ENCODE peak calls at places on chromosomes 7 and 10, in nine cellular contexts. One of them, this sample, is unnamed.

GRCh38 chr10:49735161-49735560 is 27.0 kb downstream of the OGDHL start:
- DNase-seq in cardiac muscle cell: no peak
- DNase-seq in heart left ventricle: no peak
- DNase-seq in OCI-LY7: no peak
- DNase-seq in AG04450: no peak
- DNase-seq in epithelial cell of esophagus: no peak
- DNase-seq in cardiac fibroblast: no peak
- DNase-seq in GM12865: no peak
- DNase-seq in NB4: no peak
- DNase-seq in this sample: no peak

GRCh38 chr10:72455889-72456588 is 101.3 kb upstream of the DNAJB12 start:
- DNase-seq in cardiac muscle cell: peak
- DNase-seq in cardiac fibroblast: peak
- DNase-seq in epithelial cell of esophagus: peak
- DNase-seq in AG04450: no peak
- DNase-seq in NB4: peak
- DNase-seq in OCI-LY7: no peak
- DNase-seq in GM12865: no peak
- DNase-seq in heart left ventricle: no peak
- DNase-seq in this sample: peak

GRCh38 chr10:100651916-100652315 is 93.5 kb upstream of the PAX2 start:
- DNase-seq in cardiac fibroblast: no peak
- DNase-seq in GM12865: no peak
- DNase-seq in cardiac muscle cell: no peak
- DNase-seq in OCI-LY7: no peak
- DNase-seq in epithelial cell of esophagus: no peak
- DNase-seq in AG04450: no peak
- DNase-seq in heart left ventricle: no peak
- DNase-seq in NB4: no peak
- DNase-seq in this sample: no peak

GRCh38 chr10:8260645-8261044 is 206.2 kb downstream of the GATA3 start:
- DNase-seq in cardiac fibroblast: no peak
- DNase-seq in NB4: no peak
- DNase-seq in AG04450: no peak
- DNase-seq in OCI-LY7: no peak
- DNase-seq in heart left ventricle: no peak
- DNase-seq in GM12865: no peak
- DNase-seq in cardiac muscle cell: no peak
- DNase-seq in epithelial cell of esophagus: no peak
- DNase-seq in this sample: no peak

GRCh38 chr7:12161146-12161545 is 49.9 kb upstream of the TMEM106B start:
- DNase-seq in AG04450: no peak
- DNase-seq in epithelial cell of esophagus: no peak
- DNase-seq in cardiac fibroblast: no peak
- DNase-seq in heart left ventricle: no peak
- DNase-seq in OCI-LY7: no peak
- DNase-seq in NB4: no peak
- DNase-seq in cardiac muscle cell: no peak
- DNase-seq in GM12865: no peak
- DNase-seq in this sample: no peak

GRCh38 chr10:129658673-129659072 is 191.6 kb downstream of the MGMT start:
- DNase-seq in cardiac muscle cell: peak
- DNase-seq in cardiac fibroblast: no peak
- DNase-seq in AG04450: no peak
- DNase-seq in heart left ventricle: no peak
- DNase-seq in NB4: peak
- DNase-seq in epithelial cell of esophagus: no peak
- DNase-seq in GM12865: peak
- DNase-seq in OCI-LY7: peak
- DNase-seq in this sample: no peak

GRCh38 chr10:6737758-6738463 is 157.8 kb upstream of the PRKCQ start:
- DNase-seq in cardiac muscle cell: no peak
- DNase-seq in epithelial cell of esophagus: peak
- DNase-seq in OCI-LY7: no peak
- DNase-seq in NB4: no peak
- DNase-seq in AG04450: no peak
- DNase-seq in GM12865: no peak
- DNase-seq in cardiac fibroblast: peak
- DNase-seq in heart left ventricle: no peak
- DNase-seq in this sample: peak

GRCh38 chr10:131249238-131249956 is 62.1 kb downstream of the TCERG1L start:
- DNase-seq in heart left ventricle: no peak
- DNase-seq in GM12865: no peak
- DNase-seq in OCI-LY7: no peak
- DNase-seq in epithelial cell of esophagus: no peak
- DNase-seq in AG04450: no peak
- DNase-seq in cardiac muscle cell: no peak
- DNase-seq in cardiac fibroblast: no peak
- DNase-seq in NB4: no peak
- DNase-seq in this sample: no peak

GRCh38 chr7:108586274-108586710 is 16.6 kb downstream of the DNAJB9 start:
- DNase-seq in epithelial cell of esophagus: no peak
- DNase-seq in NB4: no peak
- DNase-seq in cardiac muscle cell: no peak
- DNase-seq in heart left ventricle: no peak
- DNase-seq in OCI-LY7: no peak
- DNase-seq in GM12865: no peak
- DNase-seq in cardiac fibroblast: no peak
- DNase-seq in AG04450: no peak
- DNase-seq in this sample: no peak

GRCh38 chr7:142383826-142384507 is 126.1 kb upstream of the PRSS58 start:
- DNase-seq in epithelial cell of esophagus: no peak
- DNase-seq in NB4: peak
- DNase-seq in cardiac muscle cell: no peak
- DNase-seq in AG04450: no peak
- DNase-seq in heart left ventricle: no peak
- DNase-seq in GM12865: no peak
- DNase-seq in cardiac fibroblast: no peak
- DNase-seq in OCI-LY7: no peak
- DNase-seq in this sample: no peak

GRCh38 chr7:130473877-130474276 is 18.0 kb upstream of the MEST start:
- DNase-seq in OCI-LY7: no peak
- DNase-seq in AG04450: no peak
- DNase-seq in cardiac fibroblast: no peak
- DNase-seq in GM12865: no peak
- DNase-seq in epithelial cell of esophagus: no peak
- DNase-seq in NB4: no peak
- DNase-seq in cardiac muscle cell: no peak
- DNase-seq in heart left ventricle: no peak
- DNase-seq in this sample: no peak

GRCh38 chr10:78870458-78870857 is 198.3 kb upstream of the ZMIZ1 start:
- DNase-seq in NB4: no peak
- DNase-seq in GM12865: no peak
- DNase-seq in epithelial cell of esophagus: no peak
- DNase-seq in OCI-LY7: no peak
- DNase-seq in AG04450: no peak
- DNase-seq in cardiac muscle cell: no peak
- DNase-seq in cardiac fibroblast: no peak
- DNase-seq in heart left ventricle: no peak
- DNase-seq in this sample: no peak

GRCh38 chr10:112294169-112294568 is 11.0 kb downstream of the TECTB start:
- DNase-seq in GM12865: no peak
- DNase-seq in cardiac fibroblast: no peak
- DNase-seq in cardiac muscle cell: no peak
- DNase-seq in NB4: no peak
- DNase-seq in epithelial cell of esophagus: no peak
- DNase-seq in OCI-LY7: no peak
- DNase-seq in heart left ventricle: no peak
- DNase-seq in AG04450: no peak
- DNase-seq in this sample: no peak

GRCh38 chr10:106424981-106425380 is 739.5 kb downstream of the SORCS1 start:
- DNase-seq in cardiac muscle cell: no peak
- DNase-seq in GM12865: no peak
- DNase-seq in NB4: no peak
- DNase-seq in OCI-LY7: no peak
- DNase-seq in epithelial cell of esophagus: peak
- DNase-seq in heart left ventricle: no peak
- DNase-seq in cardiac fibroblast: peak
- DNase-seq in AG04450: no peak
- DNase-seq in this sample: peak

GRCh38 chr7:100132126-100132525 is 5.4 kb downstream of the MBLAC1 start:
- DNase-seq in heart left ventricle: no peak
- DNase-seq in cardiac muscle cell: no peak
- DNase-seq in AG04450: no peak
- DNase-seq in GM12865: no peak
- DNase-seq in OCI-LY7: no peak
- DNase-seq in NB4: no peak
- DNase-seq in cardiac fibroblast: no peak
- DNase-seq in epithelial cell of esophagus: no peak
- DNase-seq in this sample: no peak

GRCh38 chr10:21750424-21750823 is 216.4 kb downstream of the MLLT10 start:
- DNase-seq in cardiac fibroblast: no peak
- DNase-seq in cardiac muscle cell: no peak
- DNase-seq in OCI-LY7: no peak
- DNase-seq in NB4: no peak
- DNase-seq in AG04450: no peak
- DNase-seq in GM12865: no peak
- DNase-seq in heart left ventricle: no peak
- DNase-seq in epithelial cell of esophagus: no peak
- DNase-seq in this sample: no peak

DNA sequence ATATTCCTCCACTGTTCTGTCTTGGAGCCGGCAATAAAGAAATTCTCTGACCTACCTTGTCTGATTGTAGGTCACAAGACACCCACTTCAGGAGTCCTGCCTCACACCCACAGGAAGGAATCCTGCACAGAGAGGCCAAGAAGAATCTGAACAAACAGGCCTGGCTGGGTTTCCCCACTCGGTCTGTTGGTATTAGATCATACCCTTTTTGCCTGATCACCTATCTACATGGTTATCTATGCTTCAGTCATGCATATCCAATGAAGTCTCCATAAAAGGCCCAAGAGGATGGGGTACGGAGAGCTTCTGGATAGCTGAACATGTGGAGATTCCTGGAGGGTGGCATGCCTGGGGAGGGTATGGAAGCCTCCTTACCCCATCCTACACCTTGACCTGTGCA is 12.3 kb downstream of the OGDH start:
- DNase-seq in GM12865: peak
- DNase-seq in epithelial cell of esophagus: peak
- DNase-seq in NB4: no peak
- DNase-seq in cardiac fibroblast: no peak
- DNase-seq in cardiac muscle cell: no peak
- DNase-seq in heart left ventricle: no peak
- DNase-seq in AG04450: no peak
- DNase-seq in OCI-LY7: no peak
- DNase-seq in this sample: no peak
- H3K4me3 ChIP-seq in GM12865: peak
- H3K4me3 ChIP-seq in epithelial cell of esophagus: peak
- H3K4me3 ChIP-seq in NB4: no peak
- H3K4me3 ChIP-seq in cardiac fibroblast: no peak
- H3K4me3 ChIP-seq in cardiac muscle cell: no peak
- H3K4me3 ChIP-seq in heart left ventricle: no peak
- H3K4me3 ChIP-seq in AG04450: no peak
- H3K4me3 ChIP-seq in OCI-LY7: no peak
- H3K4me3 ChIP-seq in this sample: no peak

GRCh38 chr10:62805139-62806092 is 896 bp downstream of the ADO start:
- DNase-seq in GM12865: peak
- DNase-seq in heart left ventricle: peak
- DNase-seq in AG04450: no peak
- DNase-seq in OCI-LY7: peak
- DNase-seq in NB4: peak
- DNase-seq in cardiac muscle cell: peak
- DNase-seq in epithelial cell of esophagus: peak
- DNase-seq in cardiac fibroblast: peak
- DNase-seq in this sample: no peak
- H3K4me3 ChIP-seq in GM12865: peak
- H3K4me3 ChIP-seq in heart left ventricle: peak
- H3K4me3 ChIP-seq in AG04450: peak
- H3K4me3 ChIP-seq in OCI-LY7: peak
- H3K4me3 ChIP-seq in NB4: peak
- H3K4me3 ChIP-seq in cardiac muscle cell: peak
- H3K4me3 ChIP-seq in epithelial cell of esophagus: peak
- H3K4me3 ChIP-seq in cardiac fibroblast: peak
- H3K4me3 ChIP-seq in this sample: peak

GRCh38 chr10:103455235-103455634 is 3.1 kb upstream of the CALHM2 start:
- DNase-seq in epithelial cell of esophagus: no peak
- DNase-seq in GM12865: no peak
- DNase-seq in cardiac muscle cell: no peak
- DNase-seq in cardiac fibroblast: no peak
- DNase-seq in AG04450: no peak
- DNase-seq in heart left ventricle: no peak
- DNase-seq in OCI-LY7: no peak
- DNase-seq in NB4: no peak
- DNase-seq in this sample: no peak

GRCh38 chr10:103451871-103452713 is at the start of gene CALHM2:
- DNase-seq in epithelial cell of esophagus: peak
- DNase-seq in OCI-LY7: no peak
- DNase-seq in AG04450: no peak
- DNase-seq in GM12865: peak
- DNase-seq in cardiac fibroblast: peak
- DNase-seq in NB4: no peak
- DNase-seq in cardiac muscle cell: peak
- DNase-seq in heart left ventricle: peak
- DNase-seq in this sample: no peak

GRCh38 chr10:103451091-103451801 is 924 bp downstream of the CALHM2 start:
- DNase-seq in AG04450: no peak
- DNase-seq in cardiac fibroblast: peak
- DNase-seq in NB4: no peak
- DNase-seq in OCI-LY7: no peak
- DNase-seq in heart left ventricle: peak
- DNase-seq in cardiac muscle cell: no peak
- DNase-seq in epithelial cell of esophagus: peak
- DNase-seq in GM12865: no peak
- DNase-seq in this sample: no peak

GRCh38 chr10:103454026-103454425 is 1.9 kb upstream of the CALHM2 start:
- DNase-seq in epithelial cell of esophagus: no peak
- DNase-seq in heart left ventricle: no peak
- DNase-seq in NB4: no peak
- DNase-seq in cardiac fibroblast: no peak
- DNase-seq in cardiac muscle cell: no peak
- DNase-seq in OCI-LY7: no peak
- DNase-seq in AG04450: no peak
- DNase-seq in GM12865: no peak
- DNase-seq in this sample: no peak

DNA sequence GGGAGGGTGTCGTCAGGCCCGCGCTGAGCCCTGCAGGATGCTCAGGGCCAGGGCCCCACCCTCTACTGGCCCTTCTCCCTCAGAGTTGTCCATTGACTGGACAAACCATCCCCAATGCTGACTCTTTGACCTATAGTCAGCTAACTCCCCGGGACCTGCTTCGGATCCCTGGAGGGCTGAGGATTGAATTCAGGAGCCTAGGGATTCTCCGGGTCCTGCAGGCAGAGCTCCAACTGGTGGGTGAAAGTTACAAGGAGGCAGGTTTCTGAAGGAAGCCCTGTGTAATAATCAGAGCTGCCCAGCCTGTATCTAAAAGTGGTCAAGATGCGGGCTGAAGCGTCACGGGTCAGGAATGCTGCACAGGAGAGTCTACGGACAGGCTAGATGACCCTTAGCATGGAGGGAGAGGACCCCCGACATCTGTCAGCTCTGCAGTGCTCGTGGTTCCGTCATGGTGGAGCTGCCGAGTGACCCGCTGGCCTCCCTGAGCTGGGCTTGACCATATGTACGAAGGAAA is 602 bp upstream of the CALHM2 start:
- DNase-seq in OCI-LY7: no peak
- DNase-seq in NB4: no peak
- DNase-seq in heart left ventricle: no peak
- DNase-seq in epithelial cell of esophagus: no peak
- DNase-seq in GM12865: no peak
- DNase-seq in AG04450: no peak
- DNase-seq in cardiac muscle cell: no peak
- DNase-seq in cardiac fibroblast: no peak
- DNase-seq in this sample: no peak
- H3K4me3 ChIP-seq in OCI-LY7: no peak
- H3K4me3 ChIP-seq in NB4: no peak
- H3K4me3 ChIP-seq in heart left ventricle: peak
- H3K4me3 ChIP-seq in epithelial cell of esophagus: no peak
- H3K4me3 ChIP-seq in GM12865: peak
- H3K4me3 ChIP-seq in AG04450: peak
- H3K4me3 ChIP-seq in cardiac muscle cell: no peak
- H3K4me3 ChIP-seq in cardiac fibroblast: peak
- H3K4me3 ChIP-seq in this sample: peak

GRCh38 chr10:28721318-28721717 is 44.0 kb downstream of the BAMBI start:
- DNase-seq in epithelial cell of esophagus: no peak
- DNase-seq in AG04450: no peak
- DNase-seq in GM12865: no peak
- DNase-seq in cardiac fibroblast: no peak
- DNase-seq in heart left ventricle: no peak
- DNase-seq in OCI-LY7: no peak
- DNase-seq in cardiac muscle cell: no peak
- DNase-seq in NB4: no peak
- DNase-seq in this sample: no peak
- H3K4me3 ChIP-seq in epithelial cell of esophagus: no peak
- H3K4me3 ChIP-seq in AG04450: no peak
- H3K4me3 ChIP-seq in GM12865: no peak
- H3K4me3 ChIP-seq in cardiac fibroblast: no peak
- H3K4me3 ChIP-seq in heart left ventricle: no peak
- H3K4me3 ChIP-seq in OCI-LY7: no peak
- H3K4me3 ChIP-seq in cardiac muscle cell: peak
- H3K4me3 ChIP-seq in NB4: no peak
- H3K4me3 ChIP-seq in this sample: no peak